ENCODE peak calls at places on chromosomes 7 and 10, in eight cellular contexts. One of them, this sample, is unnamed.

GRCh38 chr10:63547628-63548356 is 26.6 kb downstream of the REEP3 start:
- DNase-seq in gastrocnemius medialis: no peak
- DNase-seq in MM.1S: no peak
- DNase-seq in Panc1: no peak
- DNase-seq in heart left ventricle: no peak
- DNase-seq in psoas muscle: no peak
- DNase-seq in cardiac muscle cell: no peak
- DNase-seq in right lobe of liver: no peak
- DNase-seq in this sample: no peak

GRCh38 chr10:5814110-5815107 is 1.2 kb upstream of the GDI2 start:
- DNase-seq in MM.1S: peak; percentile 62
- DNase-seq in gastrocnemius medialis: no peak
- DNase-seq in cardiac muscle cell: peak; percentile 31
- DNase-seq in heart left ventricle: no peak
- DNase-seq in Panc1: no peak
- DNase-seq in psoas muscle: no peak
- DNase-seq in right lobe of liver: no peak
- DNase-seq in this sample: no peak

GRCh38 chr7:1938788-1939433 is 268.8 kb downstream of the ELFN1 start:
- DNase-seq in gastrocnemius medialis: no peak
- DNase-seq in Panc1: no peak
- DNase-seq in MM.1S: no peak
- DNase-seq in psoas muscle: no peak
- DNase-seq in right lobe of liver: peak; percentile 48
- DNase-seq in heart left ventricle: peak; percentile 63
- DNase-seq in cardiac muscle cell: no peak
- DNase-seq in this sample: no peak

GRCh38 chr10:30185916-30186315 is 126.5 kb upstream of the JCAD start:
- DNase-seq in heart left ventricle: no peak
- DNase-seq in gastrocnemius medialis: no peak
- DNase-seq in MM.1S: no peak
- DNase-seq in Panc1: no peak
- DNase-seq in cardiac muscle cell: peak; percentile 89
- DNase-seq in psoas muscle: no peak
- DNase-seq in right lobe of liver: no peak
- DNase-seq in this sample: no peak

GRCh38 chr7:51082940-51083533 is 233.6 kb downstream of the COBL start:
- DNase-seq in cardiac muscle cell: no peak
- DNase-seq in heart left ventricle: no peak
- DNase-seq in MM.1S: no peak
- DNase-seq in psoas muscle: no peak
- DNase-seq in right lobe of liver: no peak
- DNase-seq in gastrocnemius medialis: no peak
- DNase-seq in Panc1: no peak
- DNase-seq in this sample: no peak

GRCh38 chr7:31878875-31879274 is 191.3 kb downstream of the PDE1C start:
- DNase-seq in heart left ventricle: no peak
- DNase-seq in gastrocnemius medialis: no peak
- DNase-seq in psoas muscle: no peak
- DNase-seq in right lobe of liver: no peak
- DNase-seq in MM.1S: no peak
- DNase-seq in cardiac muscle cell: no peak
- DNase-seq in Panc1: no peak
- DNase-seq in this sample: no peak

GRCh38 chr10:56346845-56347415 is 14.1 kb downstream of the ZWINT start:
- DNase-seq in MM.1S: no peak
- DNase-seq in right lobe of liver: no peak
- DNase-seq in heart left ventricle: no peak
- DNase-seq in psoas muscle: no peak
- DNase-seq in Panc1: no peak
- DNase-seq in gastrocnemius medialis: no peak
- DNase-seq in cardiac muscle cell: no peak
- DNase-seq in this sample: no peak

GRCh38 chr10:23755557-23755956 is 316.7 kb downstream of the OTUD1 start:
- DNase-seq in MM.1S: no peak
- DNase-seq in heart left ventricle: no peak
- DNase-seq in right lobe of liver: no peak
- DNase-seq in gastrocnemius medialis: no peak
- DNase-seq in psoas muscle: no peak
- DNase-seq in cardiac muscle cell: no peak
- DNase-seq in Panc1: no peak
- DNase-seq in this sample: no peak

GRCh38 chr7:112905950-112906349 is 115.8 kb upstream of the TMEM168 start:
- DNase-seq in heart left ventricle: no peak
- DNase-seq in psoas muscle: no peak
- DNase-seq in right lobe of liver: no peak
- DNase-seq in Panc1: no peak
- DNase-seq in MM.1S: no peak
- DNase-seq in cardiac muscle cell: no peak
- DNase-seq in gastrocnemius medialis: no peak
- DNase-seq in this sample: no peak

GRCh38 chr7:158255156-158255555 is 332.5 kb downstream of the PTPRN2 start:
- DNase-seq in cardiac muscle cell: no peak
- DNase-seq in MM.1S: no peak
- DNase-seq in heart left ventricle: no peak
- DNase-seq in psoas muscle: peak; percentile 39
- DNase-seq in Panc1: no peak
- DNase-seq in gastrocnemius medialis: no peak
- DNase-seq in right lobe of liver: no peak
- DNase-seq in this sample: no peak

GRCh38 chr10:22453948-22454347 is 108.7 kb downstream of the SPAG6 start:
- DNase-seq in cardiac muscle cell: no peak
- DNase-seq in gastrocnemius medialis: no peak
- DNase-seq in psoas muscle: no peak
- DNase-seq in Panc1: no peak
- DNase-seq in right lobe of liver: no peak
- DNase-seq in heart left ventricle: no peak
- DNase-seq in MM.1S: no peak
- DNase-seq in this sample: peak; percentile 50

GRCh38 chr7:116969371-116969902 is 16.1 kb downstream of the ST7 start:
- DNase-seq in Panc1: no peak
- DNase-seq in gastrocnemius medialis: no peak
- DNase-seq in heart left ventricle: no peak
- DNase-seq in cardiac muscle cell: no peak
- DNase-seq in MM.1S: no peak
- DNase-seq in psoas muscle: no peak
- DNase-seq in right lobe of liver: no peak
- DNase-seq in this sample: peak; percentile 72

GRCh38 chr7:103902917-103903316 is 86.5 kb downstream of the RELN start:
- DNase-seq in heart left ventricle: no peak
- DNase-seq in gastrocnemius medialis: no peak
- DNase-seq in right lobe of liver: no peak
- DNase-seq in psoas muscle: no peak
- DNase-seq in cardiac muscle cell: peak; percentile 6
- DNase-seq in Panc1: no peak
- DNase-seq in MM.1S: no peak
- DNase-seq in this sample: no peak

GRCh38 chr7:84455788-84456187 is 261.2 kb upstream of the SEMA3A start:
- DNase-seq in MM.1S: no peak
- DNase-seq in psoas muscle: no peak
- DNase-seq in Panc1: peak; percentile 15
- DNase-seq in gastrocnemius medialis: no peak
- DNase-seq in heart left ventricle: no peak
- DNase-seq in cardiac muscle cell: peak; percentile 48
- DNase-seq in right lobe of liver: no peak
- DNase-seq in this sample: no peak

GRCh38 chr10:104245066-104245632 is 9.5 kb upstream of the GSTO1 start:
- DNase-seq in MM.1S: no peak
- DNase-seq in gastrocnemius medialis: no peak
- DNase-seq in cardiac muscle cell: no peak
- DNase-seq in heart left ventricle: no peak
- DNase-seq in Panc1: no peak
- DNase-seq in psoas muscle: no peak
- DNase-seq in right lobe of liver: no peak
- DNase-seq in this sample: no peak

DNA sequence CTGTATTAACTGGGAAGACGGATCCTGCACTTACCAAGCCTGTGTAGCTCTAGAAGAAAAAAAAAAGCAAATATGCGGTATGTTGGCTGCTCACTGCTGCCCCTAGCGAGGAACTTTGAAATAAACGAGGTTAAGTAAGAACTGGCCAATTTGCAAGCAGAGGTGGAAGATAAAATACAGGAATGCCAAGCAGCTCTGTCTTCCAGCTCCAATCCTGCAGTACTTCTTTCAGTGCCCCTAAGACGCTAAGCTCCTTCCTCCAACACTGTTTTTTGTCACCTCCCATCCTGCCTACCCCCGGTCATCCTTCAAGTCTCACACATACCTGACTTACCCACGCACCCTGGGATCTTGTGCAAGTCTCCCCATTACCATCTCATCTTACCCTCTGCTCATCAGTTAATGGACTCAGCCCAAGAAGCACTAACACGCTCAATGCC is 814 bp downstream of the C10orf143 start:
- DNase-seq in psoas muscle: peak; percentile 68
- DNase-seq in MM.1S: peak; percentile 76
- DNase-seq in gastrocnemius medialis: peak; percentile 29
- DNase-seq in right lobe of liver: no peak
- DNase-seq in heart left ventricle: no peak
- DNase-seq in cardiac muscle cell: peak; percentile 93
- DNase-seq in Panc1: peak; percentile 73
- DNase-seq in this sample: peak; percentile 86
- H3K9me3 ChIP-seq in psoas muscle: no peaks in the 10 kb centered on the region
- H3K9me3 ChIP-seq in MM.1S: no peaks in the 10 kb centered on the region
- H3K9me3 ChIP-seq in gastrocnemius medialis: no peaks in the 10 kb centered on the region
- H3K9me3 ChIP-seq in right lobe of liver: no peaks in the 10 kb centered on the region
- H3K9me3 ChIP-seq in heart left ventricle: no peaks in the 10 kb centered on the region
- H3K9me3 ChIP-seq in cardiac muscle cell: no peaks in the 10 kb centered on the region
- H3K9me3 ChIP-seq in Panc1: no peaks in the 10 kb centered on the region
- H3K9me3 ChIP-seq in this sample: no peaks in the 10 kb centered on the region

DNA sequence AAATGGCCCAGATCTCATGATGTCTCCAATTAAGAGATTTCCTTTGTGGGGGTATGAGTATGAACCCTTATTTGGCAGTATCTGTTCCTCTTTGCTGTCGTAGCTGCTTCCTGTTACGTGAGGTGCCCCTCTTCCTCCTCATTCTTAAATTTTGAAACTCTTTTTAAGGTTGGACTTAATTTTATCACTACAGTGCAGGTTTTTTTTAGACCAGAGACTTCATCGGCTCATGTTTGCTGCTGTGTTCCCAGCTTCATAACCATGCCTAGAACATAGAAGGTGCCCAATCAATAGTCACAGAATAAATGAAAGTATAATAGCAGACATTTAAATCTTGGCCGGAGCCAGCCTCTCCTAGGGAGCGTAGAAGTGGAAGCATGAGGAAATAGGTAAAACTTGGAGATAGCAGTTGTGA is 2.4 kb downstream of the MIOS start:
- DNase-seq in gastrocnemius medialis: no peak
- DNase-seq in heart left ventricle: no peak
- DNase-seq in psoas muscle: no peak
- DNase-seq in right lobe of liver: no peak
- DNase-seq in cardiac muscle cell: no peak
- DNase-seq in Panc1: no peak
- DNase-seq in MM.1S: peak; percentile 38
- DNase-seq in this sample: no peak
- H3K4me3 ChIP-seq in gastrocnemius medialis: peak overlapping the region; percentile 67
- H3K4me3 ChIP-seq in heart left ventricle: no peak overlapping the region
- H3K4me3 ChIP-seq in psoas muscle: peak overlapping the region; percentile 92
- H3K4me3 ChIP-seq in right lobe of liver: no peak overlapping the region
- H3K4me3 ChIP-seq in cardiac muscle cell: no peak overlapping the region
- H3K4me3 ChIP-seq in Panc1: no peak overlapping the region
- H3K4me3 ChIP-seq in MM.1S: peak overlapping the region; percentile 86
- H3K4me3 ChIP-seq in this sample: no peak overlapping the region

GRCh38 chr10:74361678-74362077 is 210.7 kb downstream of the ADK start:
- DNase-seq in psoas muscle: no peak
- DNase-seq in heart left ventricle: no peak
- DNase-seq in cardiac muscle cell: no peak
- DNase-seq in Panc1: no peak
- DNase-seq in gastrocnemius medialis: no peak
- DNase-seq in right lobe of liver: no peak
- DNase-seq in MM.1S: no peak
- DNase-seq in this sample: no peak
- H3K9me3 ChIP-seq in psoas muscle: peaks cover 37% of the 10 kb centered on the region
- H3K9me3 ChIP-seq in heart left ventricle: peaks cover 53% of the 10 kb centered on the region
- H3K9me3 ChIP-seq in cardiac muscle cell: no peaks in the 10 kb centered on the region
- H3K9me3 ChIP-seq in Panc1: peaks cover 14% of the 10 kb centered on the region
- H3K9me3 ChIP-seq in gastrocnemius medialis: peaks cover 14% of the 10 kb centered on the region
- H3K9me3 ChIP-seq in right lobe of liver: no peaks in the 10 kb centered on the region
- H3K9me3 ChIP-seq in MM.1S: no peaks in the 10 kb centered on the region
- H3K9me3 ChIP-seq in this sample: no peaks in the 10 kb centered on the region

GRCh38 chr10:69684981-69685353 is 54.9 kb downstream of the FAM241B start:
- DNase-seq in psoas muscle: no peak
- DNase-seq in heart left ventricle: no peak
- DNase-seq in Panc1: no peak
- DNase-seq in cardiac muscle cell: no peak
- DNase-seq in gastrocnemius medialis: no peak
- DNase-seq in MM.1S: no peak
- DNase-seq in right lobe of liver: no peak
- DNase-seq in this sample: no peak

GRCh38 chr10:69686866-69687265 is 56.8 kb downstream of the FAM241B start:
- DNase-seq in cardiac muscle cell: no peak
- DNase-seq in MM.1S: no peak
- DNase-seq in gastrocnemius medialis: no peak
- DNase-seq in right lobe of liver: no peak
- DNase-seq in Panc1: no peak
- DNase-seq in psoas muscle: no peak
- DNase-seq in heart left ventricle: no peak
- DNase-seq in this sample: no peak

GRCh38 chr10:69684020-69684980 is 54.3 kb downstream of the FAM241B start:
- DNase-seq in cardiac muscle cell: peak; percentile 72
- DNase-seq in psoas muscle: peak; percentile 55
- DNase-seq in right lobe of liver: peak; percentile 92
- DNase-seq in heart left ventricle: peak; percentile 71
- DNase-seq in gastrocnemius medialis: no peak
- DNase-seq in Panc1: no peak
- DNase-seq in MM.1S: no peak
- DNase-seq in this sample: no peak

GRCh38 chr10:69685802-69686585 is 55.9 kb downstream of the FAM241B start:
- DNase-seq in heart left ventricle: peak; percentile 86
- DNase-seq in gastrocnemius medialis: no peak
- DNase-seq in MM.1S: no peak
- DNase-seq in psoas muscle: peak; percentile 83
- DNase-seq in right lobe of liver: peak; percentile 94
- DNase-seq in Panc1: no peak
- DNase-seq in cardiac muscle cell: peak; percentile 55
- DNase-seq in this sample: no peak

GRCh38 chr10:69685426-69685801 is 55.4 kb downstream of the FAM241B start:
- DNase-seq in Panc1: no peak
- DNase-seq in heart left ventricle: no peak
- DNase-seq in psoas muscle: no peak
- DNase-seq in MM.1S: no peak
- DNase-seq in gastrocnemius medialis: no peak
- DNase-seq in right lobe of liver: no peak
- DNase-seq in cardiac muscle cell: no peak
- DNase-seq in this sample: no peak
- H3K4me3 ChIP-seq in Panc1: no peak overlapping the region
- H3K4me3 ChIP-seq in heart left ventricle: no peak overlapping the region
- H3K4me3 ChIP-seq in psoas muscle: no peak overlapping the region
- H3K4me3 ChIP-seq in MM.1S: no peak overlapping the region
- H3K4me3 ChIP-seq in gastrocnemius medialis: no peak overlapping the region
- H3K4me3 ChIP-seq in right lobe of liver: peak overlapping the region; percentile 16
- H3K4me3 ChIP-seq in cardiac muscle cell: no peak overlapping the region
- H3K4me3 ChIP-seq in this sample: no peak overlapping the region

This sample was measured in HAP-1.